ENCODE peak calls at places on chromosomes 7 and 10, in ten cellular contexts. W, R, E, O, I, F, D, Q, C and S are unnamed samples.

GRCh38 chr10:102231357-102232318 is 5.5 kb downstream of the ELOVL3 start:
- DNase-seq in O (no peak), D (peak), E (peak), R (no peak), I (no peak), F (peak), C (peak), Q (no peak), W (peak), S (no peak)

GRCh38 chr10:121974535-121975294 is at the start of gene NSMCE4A:
- DNase-seq in W (peak), I (peak), C (peak), R (peak), D (peak), O (no peak), F (peak), Q (peak), E (peak), S (peak)

GRCh38 chr10:21527634-21528451 is 2.4 kb upstream of the SKIDA1 start:
- DNase-seq in C (peak), W (no peak), D (no peak), E (peak), I (no peak), R (peak), F (no peak), Q (no peak), O (no peak), S (peak)

GRCh38 chr7:360454-361100 is 70.6 kb downstream of the FOXL3 start:
- DNase-seq in O (no peak), W (no peak), D (no peak), C (no peak), I (no peak), F (no peak), R (no peak), E (no peak), Q (no peak), S (no peak)

GRCh38 chr10:123348721-123349120 is 194.5 kb downstream of the BUB3 start:
- DNase-seq in E (no peak), F (no peak), I (no peak), Q (no peak), C (no peak), R (peak), D (no peak), O (no peak), W (no peak), S (no peak)

GRCh38 chr10:109173910-109174309 is 749.4 kb downstream of the XPNPEP1 start:
- DNase-seq in O (no peak), E (no peak), D (no peak), Q (no peak), I (no peak), C (no peak), F (no peak), R (no peak), W (no peak), S (no peak)

GRCh38 chr10:99394761-99395386 is 35.5 kb downstream of the GOT1 start:
- DNase-seq in W (no peak), O (no peak), E (no peak), I (peak), F (no peak), C (no peak), Q (no peak), D (peak), R (peak), S (no peak)

GRCh38 chr7:140008755-140009610 is 53.8 kb downstream of the PARP12 start:
- DNase-seq in D (no peak), R (no peak), O (no peak), F (no peak), W (no peak), I (no peak), C (no peak), E (no peak), Q (no peak), S (no peak)

GRCh38 chr7:128014864-128015263 is 16.4 kb downstream of the LRRC4 start:
- DNase-seq in E (no peak), Q (peak), R (peak), I (no peak), D (no peak), C (no peak), O (no peak), F (no peak), W (no peak), S (no peak)

GRCh38 chr7:93030605-93031225 is 87.1 kb downstream of the SAMD9 start:
- DNase-seq in F (no peak), Q (no peak), C (no peak), W (no peak), D (no peak), O (no peak), I (no peak), R (no peak), E (no peak), S (no peak)

GRCh38 chr10:74987339-74988054 is 124.0 kb upstream of the SAMD8 start:
- DNase-seq in F (no peak), E (peak), R (no peak), Q (no peak), O (no peak), D (no peak), W (no peak), I (no peak), C (no peak), S (peak)

DNA sequence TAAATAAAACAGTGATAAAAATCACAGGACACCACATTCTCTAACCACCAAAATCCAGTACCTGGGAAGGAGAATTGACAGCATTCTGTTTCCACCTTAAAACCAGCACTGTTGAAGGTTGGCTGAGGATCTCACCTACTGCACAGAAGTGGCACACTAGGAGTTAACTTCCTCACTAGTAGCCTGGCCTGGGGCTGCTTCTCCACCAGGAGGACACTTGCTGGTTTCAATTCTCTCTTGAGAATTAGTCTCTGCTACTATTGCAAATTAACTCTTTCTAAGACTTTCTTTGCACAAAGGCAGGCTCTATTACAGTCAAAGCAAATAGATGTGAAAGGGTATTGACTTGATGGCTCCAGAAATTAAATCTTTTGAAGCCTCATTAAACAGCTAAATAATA is 2.3 kb upstream of the CTTNBP2 start:
- DNase-seq in I (no peak), Q (no peak), C (no peak), F (no peak), D (no peak), W (peak), O (no peak), R (no peak), E (no peak), S (no peak)
- TF ChIP-seq CTCF in I (peak), Q (no peak), C (no peak), F (no peak), D (no peak), W (no peak), O (peak), R (no peak), E (no peak), S (no peak)

GRCh38 chr7:37916017-37916672 is 472 bp downstream of the SFRP4 start:
- DNase-seq in E (peak), F (no peak), C (peak), I (no peak), R (peak), D (peak), O (no peak), Q (peak), W (no peak), S (no peak)
- H3K4me3 ChIP-seq in E (peak), F (no peak), C (peak), I (peak), R (no peak), D (peak), O (peak), Q (peak), W (no peak), S (peak)

GRCh38 chr10:106086391-106086790 is 1078.1 kb downstream of the SORCS1 start:
- DNase-seq in F (no peak), C (no peak), E (no peak), I (no peak), Q (no peak), W (no peak), R (no peak), O (no peak), D (no peak), S (no peak)
- TF ChIP-seq CTCF in F (no peak), C (no peak), E (no peak), I (no peak), Q (no peak), W (no peak), R (no peak), O (no peak), D (no peak), S (no peak)

DNA sequence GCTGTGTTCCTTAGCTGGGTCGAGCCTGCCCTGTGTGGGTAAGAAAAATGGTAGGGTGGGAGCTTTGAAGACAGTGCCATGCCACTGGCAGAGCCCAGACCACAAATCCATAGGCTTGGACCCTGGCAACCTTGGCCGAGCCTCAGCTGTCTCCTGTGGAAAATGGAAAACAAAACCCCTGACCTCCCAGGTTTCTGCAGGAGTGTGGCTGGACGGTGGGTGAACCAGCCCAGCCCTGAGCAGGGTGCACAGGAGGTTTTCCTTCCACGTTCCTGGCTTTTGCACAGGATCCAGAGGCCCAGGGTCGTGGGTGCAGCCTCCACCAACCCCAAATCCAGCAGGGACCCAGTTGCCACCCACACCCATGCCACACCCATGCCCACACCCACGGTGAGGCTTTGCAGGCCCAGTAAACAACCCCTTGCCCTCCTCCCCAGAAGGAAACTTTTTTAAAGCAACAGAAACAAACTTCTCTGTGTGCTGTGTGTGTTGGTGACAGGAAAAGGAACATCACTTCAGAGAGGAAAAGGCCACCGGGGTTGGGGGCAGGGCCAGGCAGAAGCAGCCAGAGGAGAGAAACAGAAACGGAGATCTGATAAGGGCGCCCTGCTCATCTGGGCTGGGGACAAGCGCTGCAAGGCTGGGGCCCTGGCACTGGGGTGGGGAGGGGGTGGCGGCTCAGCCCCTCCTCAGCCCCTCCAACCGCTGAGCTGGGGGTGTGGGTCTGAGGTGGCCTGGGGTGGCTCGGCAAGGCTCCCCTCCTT is 20.7 kb upstream of the ZMIZ1 start:
- DNase-seq in C (no peak), I (no peak), R (no peak), O (no peak), F (peak), Q (no peak), D (peak), E (no peak), W (peak), S (no peak)
- H3K4me3 ChIP-seq in C (no peak), I (no peak), R (no peak), O (no peak), F (peak), Q (no peak), D (no peak), E (no peak), W (no peak), S (no peak)

GRCh38 chr10:115441907-115442520 is 348.8 kb downstream of the ATRNL1 start:
- DNase-seq in F (no peak), O (no peak), W (no peak), C (no peak), E (no peak), Q (no peak), R (no peak), I (no peak), D (no peak), S (no peak)
- TF ChIP-seq CTCF in F (no peak), O (no peak), W (no peak), C (no peak), E (no peak), Q (no peak), R (peak), I (peak), D (no peak), S (no peak)